ENCODE peak calls at places on chromosomes 2 and 18, in six cellular contexts. F is uterus, M is lung, R is ascending aorta, L is activated T-cell treated with anti-CD3 and anti-CD28 coated beads for 1 hour, I is frontal cortex. D is an unnamed sample.

GRCh38 chr2:156211318-156211717 is 121.2 kb downstream of the NR4A2 start:
- DNase-seq in M (no peak), F (no peak), R (no peak), I (no peak), L (no peak), D (no peak)

GRCh38 chr2:42342061-42342794 is 18.8 kb downstream of the COX7A2L start:
- DNase-seq in I (no peak), M (no peak), R (peak; percentile 56), L (no peak), F (peak; percentile 43), D (peak; percentile 92)

GRCh38 chr18:74264303-74265020 is 27.3 kb downstream of the CYB5A start:
- DNase-seq in F (no peak), I (no peak), M (no peak), L (no peak), R (no peak), D (no peak)

GRCh38 chr2:161979490-161979889 is 94.5 kb downstream of the DPP4 start:
- DNase-seq in I (no peak), L (no peak), F (no peak), R (no peak), M (no peak), D (no peak)

GRCh38 chr18:79069792-79070151 is 578 bp downstream of the ATP9B start:
- DNase-seq in L (no peak), I (no peak), R (no peak), F (no peak), M (no peak), D (no peak)

GRCh38 chr18:21298351-21298750 is 56.3 kb downstream of the GREB1L start:
- DNase-seq in I (no peak), M (no peak), R (no peak), F (no peak), L (no peak), D (no peak)

GRCh38 chr2:102737435-102737834 is 24.4 kb upstream of the TMEM182 start:
- DNase-seq in M (no peak), L (no peak), I (no peak), R (no peak), F (no peak), D (no peak)

GRCh38 chr2:41965886-41966285 is 81.9 kb upstream of the PKDCC start:
- DNase-seq in L (no peak), F (peak; percentile 65), R (no peak), I (no peak), M (peak; percentile 38), D (no peak)

GRCh38 chr2:39696838-39697237 is 31.1 kb downstream of the TMEM178A start:
- DNase-seq in F (no peak), R (no peak), L (no peak), M (no peak), I (peak; percentile 30), D (peak; percentile 87)

GRCh38 chr2:33509908-33510588 is 33.6 kb downstream of the RASGRP3 start:
- DNase-seq in F (no peak), L (no peak), M (no peak), I (no peak), R (no peak), D (peak; percentile 43)

GRCh38 chr18:45962461-45962860 is 4.7 kb downstream of the EPG5 start:
- DNase-seq in I (no peak), R (no peak), L (no peak), M (peak; percentile 71), F (no peak), D (peak; percentile 77)

GRCh38 chr2:136149011-136149410 is 31.1 kb upstream of the CXCR4 start:
- DNase-seq in R (no peak), F (no peak), I (no peak), L (no peak), M (no peak), D (no peak)

GRCh38 chr18:489244-490023 is 11.1 kb downstream of the COLEC12 start:
- DNase-seq in I (no peak), M (no peak), L (no peak), F (no peak), R (no peak), D (peak; percentile 83)

GRCh38 chr2:72138921-72139381 is 8.7 kb downstream of the CYP26B1 start:
- DNase-seq in L (no peak), F (peak; percentile 8), M (no peak), R (peak; percentile 56), I (no peak), D (no peak)

GRCh38 chr2:26299488-26300092 is 46.4 kb upstream of the SELENOI start:
- DNase-seq in F (peak; percentile 37), L (no peak), M (peak; percentile 45), I (no peak), R (no peak), D (peak; percentile 68)

GRCh38 chr2:222797308-222797707 is 63.5 kb upstream of the ACSL3 start:
- DNase-seq in L (no peak), I (no peak), R (no peak), F (no peak), M (no peak), D (peak; percentile 34)

GRCh38 chr18:49613741-49614151 is 51.9 kb downstream of the LIPG start:
- DNase-seq in R (no peak), L (no peak), I (no peak), M (no peak), F (no peak), D (no peak)

GRCh38 chr2:73913414-73914054 is 13.1 kb upstream of the DGUOK start:
- DNase-seq in F (no peak), R (no peak), M (no peak), I (no peak), L (no peak), D (no peak)

GRCh38 chr2:24515841-24516240 is 24.8 kb downstream of the NCOA1 start:
- DNase-seq in R (no peak), F (no peak), I (no peak), M (no peak), L (no peak), D (no peak)

GRCh38 chr2:28543316-28544068 is 47.6 kb downstream of the PLB1 start:
- DNase-seq in F (no peak), L (no peak), M (no peak), I (no peak), R (no peak), D (peak; percentile 14)

GRCh38 chr2:113692698-113693428 is 63.6 kb downstream of the SLC35F5 start:
- DNase-seq in M (no peak), F (no peak), R (no peak), I (no peak), L (no peak), D (no peak)

GRCh38 chr2:144183744-144184143 is 336.2 kb downstream of the ZEB2 start:
- DNase-seq in L (peak; percentile 35), F (no peak), R (no peak), M (no peak), I (no peak), D (peak; percentile 85)

GRCh38 chr2:217743980-217744761 is 258.6 kb downstream of the TNS1 start:
- DNase-seq in F (no peak), M (peak; percentile 27), I (no peak), R (no peak), L (no peak), D (peak; percentile 12)

GRCh38 chr2:189131986-189132385 is 47.6 kb downstream of the COL5A2 start:
- DNase-seq in L (no peak), I (no peak), F (no peak), M (no peak), R (no peak), D (no peak)

GRCh38 chr2:45946023-45946422 is 294.5 kb downstream of the PRKCE start:
- DNase-seq in L (no peak), I (no peak), F (no peak), M (no peak), R (no peak), D (peak; percentile 84)

GRCh38 chr18:7169601-7170000 is 52.0 kb upstream of the LAMA1 start:
- DNase-seq in F (no peak), I (no peak), M (no peak), L (no peak), R (no peak), D (no peak)

GRCh38 chr2:226802573-226802972 is 3.0 kb upstream of the IRS1 start:
- DNase-seq in F (no peak), M (no peak), I (peak; percentile 58), R (no peak), L (no peak), D (peak; percentile 92)

GRCh38 chr2:86632672-86633071 is 9.0 kb upstream of the RNF103 start:
- DNase-seq in F (no peak), R (no peak), M (no peak), I (no peak), L (no peak), D (no peak)

GRCh38 chr2:10620481-10620880 is 69.3 kb downstream of the NOL10 start:
- DNase-seq in L (no peak), M (no peak), I (no peak), R (no peak), F (no peak), D (peak; percentile 94)

GRCh38 chr2:120399889-120400240 is 53.9 kb downstream of the INHBB start:
- DNase-seq in F (no peak), L (no peak), R (no peak), I (no peak), M (no peak), D (no peak)

GRCh38 chr2:73821669-73822068 is 7.1 kb upstream of the STAMBP start:
- DNase-seq in F (no peak), I (no peak), L (no peak), R (no peak), M (no peak), D (no peak)

GRCh38 chr2:233419626-233420431 is 65.5 kb downstream of the DGKD start:
- DNase-seq in R (no peak), I (no peak), M (peak; percentile 25), F (no peak), L (no peak), D (peak; percentile 31)

D was measured in IMR-90.